ENCODE peak calls at places on chromosomes 7 and 10, in four cellular contexts. W is ovary, J is stomach, A is SK-N-SH. I is an unnamed sample.

GRCh38 chr7:54839538-54840213 is 80.7 kb upstream of the SEC61G start:
- DNase-seq in A (peak; percentile 78), J (peak; percentile 41), W (peak; percentile 56), I (peak; percentile 76)

GRCh38 chr10:89904755-89905154 is 203.4 kb downstream of the KIF20B start:
- DNase-seq in A (no peak), W (no peak), J (no peak), I (no peak)

GRCh38 chr7:92725161-92725925 is 111.0 kb downstream of the CDK6 start:
- DNase-seq in J (no peak), W (no peak), A (no peak), I (no peak)

GRCh38 chr7:100171087-100171681 is 2.8 kb upstream of the GAL3ST4 start:
- DNase-seq in J (no peak), A (no peak), W (no peak), I (no peak)

GRCh38 chr7:74542558-74543117 is 88.9 kb downstream of the GTF2IRD1 start:
- DNase-seq in W (no peak), A (peak; percentile 84), J (peak; percentile 70), I (no peak)

GRCh38 chr7:14821757-14822480 is 80.6 kb downstream of the DGKB start:
- DNase-seq in J (no peak), W (no peak), A (no peak), I (no peak)

GRCh38 chr10:58017719-58018367 is 249.9 kb downstream of the IPMK start:
- DNase-seq in W (no peak), A (no peak), J (no peak), I (no peak)

GRCh38 chr10:88890681-88891371 is 10.8 kb downstream of the STAMBPL1 start:
- DNase-seq in W (no peak), A (no peak), J (no peak), I (no peak)

GRCh38 chr7:47571355-47572100 is 10.4 kb downstream of the TNS3 start:
- DNase-seq in A (peak; percentile 64), W (peak; percentile 87), J (peak; percentile 83), I (peak; percentile 84)

GRCh38 chr10:126350216-126350992 is 37.9 kb downstream of the ADAM12 start:
- DNase-seq in W (peak; percentile 41), J (no peak), A (peak; percentile 58), I (no peak)

GRCh38 chr10:123157210-123157609 is 3.0 kb downstream of the BUB3 start:
- DNase-seq in J (no peak), A (no peak), W (no peak), I (no peak)

GRCh38 chr10:101230185-101230917 is 1.1 kb upstream of the LBX1 start:
- DNase-seq in J (no peak), A (peak; percentile 88), W (no peak), I (no peak)

GRCh38 chr7:101058355-101058754 is 26.9 kb upstream of the TRIM56 start:
- DNase-seq in J (peak; percentile 44), W (peak; percentile 77), A (no peak), I (no peak)

GRCh38 chr7:1586827-1587705 is 17.2 kb upstream of the PSMG3 start:
- DNase-seq in J (no peak), A (peak; percentile 97), W (no peak), I (no peak)

GRCh38 chr7:82714883-82715282 is 271.3 kb upstream of the CACNA2D1 start:
- DNase-seq in A (no peak), W (no peak), J (no peak), I (no peak)

GRCh38 chr10:94626476-94626875 is 57.1 kb upstream of the CYP2C18 start:
- DNase-seq in J (no peak), A (no peak), W (no peak), I (no peak)

GRCh38 chr7:16989883-16990413 is 108.2 kb upstream of the AGR3 start:
- DNase-seq in J (peak; percentile 91), A (no peak), W (peak; percentile 36), I (peak; percentile 82)

GRCh38 chr10:60032723-60033122 is 126.4 kb upstream of the CCDC6 start:
- DNase-seq in A (peak; percentile 37), J (peak; percentile 55), W (no peak), I (no peak)

GRCh38 chr10:129952771-129953489 is 11.1 kb downstream of the EBF3 start:
- DNase-seq in A (no peak), W (no peak), J (no peak), I (peak; percentile 38)

GRCh38 chr7:156892086-156892800 is 740 bp downstream of the LMBR1 start:
- DNase-seq in J (peak; percentile 46), A (peak; percentile 88), W (peak; percentile 72), I (peak; percentile 75)

GRCh38 chr7:24972166-24972477 is 7.9 kb downstream of the OSBPL3 start:
- DNase-seq in W (no peak), J (no peak), A (no peak), I (no peak)

GRCh38 chr10:3067045-3067858 is at the start of gene PFKP:
- DNase-seq in A (peak; percentile 89), J (no peak), W (peak; percentile 58), I (peak; percentile 71)

GRCh38 chr7:99090811-99091582 is 52.9 kb downstream of the SMURF1 start:
- DNase-seq in A (no peak), J (no peak), W (no peak), I (no peak)
- H3K36me3 ChIP-seq in A (no peaks in the 10 kb centered on the region), J (no peaks in the 10 kb centered on the region), W (no peaks in the 10 kb centered on the region), I (no peaks in the 10 kb centered on the region)

DNA sequence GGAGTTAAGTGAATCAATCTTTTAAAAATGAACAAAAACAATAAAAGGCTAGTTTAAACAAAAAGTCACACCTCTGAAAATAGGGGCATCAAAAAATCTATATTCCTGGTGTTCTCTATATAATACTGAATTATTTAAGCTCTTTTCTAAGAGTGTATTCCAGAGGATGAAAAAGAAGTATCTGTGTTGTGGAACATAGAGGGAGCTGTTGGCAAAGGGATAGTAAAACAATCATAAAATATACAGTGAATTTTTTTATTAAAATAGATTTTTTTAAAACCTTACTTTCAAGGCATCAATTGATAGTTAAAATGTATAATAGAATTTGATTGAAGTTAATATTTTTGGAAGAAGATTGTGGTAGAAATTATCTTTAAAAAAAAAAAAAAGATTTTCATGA is 1409.1 kb upstream of the CELF2 start:
- DNase-seq in J (no peak), A (no peak), W (no peak), I (no peak)
- TF ChIP-seq CTCF in J (no peak), A (peak; percentile 24), W (no peak), I (no peak)

DNA sequence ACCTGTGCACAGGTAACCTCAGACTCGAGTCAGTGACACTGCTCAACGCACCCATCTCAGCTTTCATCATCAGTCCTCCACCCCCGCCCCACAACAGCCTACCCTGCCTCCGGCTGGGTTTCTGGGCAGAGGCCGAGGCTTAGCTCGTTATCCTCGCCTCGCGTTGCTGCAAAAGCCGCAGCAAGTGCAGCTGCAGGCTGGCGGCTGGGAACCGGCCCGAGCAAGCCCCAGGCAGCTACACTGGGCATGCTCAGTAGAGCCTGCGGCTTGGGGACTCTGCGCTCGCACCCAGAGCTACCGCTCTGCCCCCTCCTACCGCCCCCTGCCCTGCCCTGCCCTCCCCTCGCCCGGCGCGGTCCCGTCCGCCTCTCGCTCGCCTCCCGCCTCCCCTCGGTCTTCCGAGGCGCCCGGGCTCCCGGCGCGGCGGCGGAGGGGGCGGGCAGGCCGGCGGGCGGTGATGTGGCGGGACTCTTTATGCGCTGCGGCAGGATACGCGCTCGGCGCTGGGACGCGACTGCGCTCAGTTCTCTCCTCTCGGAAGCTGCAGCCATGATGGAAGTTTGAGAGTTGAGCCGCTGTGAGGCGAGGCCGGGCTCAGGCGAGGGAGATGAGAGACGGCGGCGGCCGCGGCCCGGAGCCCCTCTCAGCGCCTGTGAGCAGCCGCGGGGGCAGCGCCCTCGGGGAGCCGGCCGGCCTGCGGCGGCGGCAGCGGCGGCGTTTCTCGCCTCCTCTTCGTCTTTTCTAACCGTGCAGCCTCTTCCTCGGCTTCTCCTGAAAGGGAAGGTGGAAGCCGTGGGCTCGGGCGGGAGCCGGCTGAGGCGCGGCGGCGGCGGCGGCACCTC is at the start of the genes KLLN and PTEN:
- DNase-seq in A (peak; percentile 94), J (peak; percentile 90), W (peak; percentile 94), I (peak; percentile 93)
- TF ChIP-seq EP300 in A (no peak), J (no peak), W (no peak), I (no peak)

GRCh38 chr7:134782121-134782623 is 2.7 kb downstream of the CALD1 start:
- DNase-seq in A (no peak), J (no peak), W (no peak), I (no peak)
- H3K36me3 ChIP-seq in A (peaks cover 43% of the 10 kb centered on the region), J (peaks cover 8% of the 10 kb centered on the region), W (no peaks in the 10 kb centered on the region), I (no peaks in the 10 kb centered on the region)

DNA sequence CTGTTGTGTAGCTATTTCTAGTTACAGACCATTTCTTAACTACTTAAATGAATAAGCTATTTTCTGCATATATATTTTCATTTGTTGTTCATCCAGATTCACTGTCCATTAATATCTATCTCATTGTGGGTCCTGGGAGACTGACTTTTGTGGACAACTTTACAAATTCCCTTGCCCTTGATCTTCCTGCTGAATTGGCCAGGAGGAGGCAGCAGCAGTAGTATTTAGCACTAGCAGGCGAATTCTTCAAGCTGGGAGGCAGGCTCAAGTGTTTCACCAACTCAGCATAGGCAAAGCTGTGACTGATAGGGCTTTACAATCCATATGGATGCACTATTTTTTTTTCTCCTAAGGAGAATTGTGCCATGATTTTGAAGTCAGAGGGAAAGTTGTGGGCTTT is 461.0 kb upstream of the NRG3 start:
- DNase-seq in W (no peak), A (no peak), J (no peak), I (no peak)
- TF ChIP-seq CTCF in W (no peak), A (no peak), J (no peak), I (no peak)

GRCh38 chr7:20929199-20929598 is 142.5 kb upstream of the SP8 start:
- DNase-seq in W (no peak), J (no peak), A (no peak), I (no peak)

GRCh38 chr7:20931739-20932138 is 145.1 kb upstream of the SP8 start:
- DNase-seq in A (no peak), W (no peak), J (no peak), I (no peak)

GRCh38 chr7:20932785-20933184 is 146.1 kb upstream of the SP8 start:
- DNase-seq in J (no peak), A (no peak), W (no peak), I (no peak)

DNA sequence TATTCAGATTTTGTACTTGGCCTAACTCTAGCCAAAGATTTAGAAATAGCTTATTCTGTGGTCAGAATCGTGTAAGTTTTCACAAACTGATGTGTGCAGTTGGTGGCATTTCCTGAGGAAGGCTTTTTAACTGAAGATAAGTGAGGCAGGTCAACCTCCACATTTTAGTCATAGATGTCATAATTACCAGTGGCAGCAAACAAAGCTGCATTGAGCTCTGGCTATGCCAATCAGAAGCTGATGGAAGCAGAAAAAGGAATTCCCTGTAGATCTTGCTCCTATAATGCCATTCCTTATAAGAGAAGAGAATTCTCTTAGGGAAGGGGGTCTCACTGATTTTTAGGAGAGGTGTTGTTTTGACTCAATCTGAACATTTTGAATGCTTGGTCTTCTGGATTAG is 141.3 kb upstream of the SP8 start:
- DNase-seq in A (no peak), W (no peak), J (no peak), I (no peak)
- TF ChIP-seq EP300 in A (no peak), W (no peak), J (no peak), I (no peak)

I was measured in sigmoid colon.